ENCODE peak calls at places on chromosomes 1 and 21, in six cellular contexts. P is small intestine; Z is cardiac muscle cell; D is CD8-positive, alpha-beta memory T cell; B is sigmoid colon; O is AG04450. X is an unnamed sample.
A peak's percentile ranks its signal among the peaks of the same experiment; 100 is the strongest.

GRCh38 chr1:229762891-229763290 is 136.8 kb downstream of the URB2 start:
- DNase-seq in P (no peak), Z (no peak), D (no peak), B (no peak), O (no peak), X (no peak)

GRCh38 chr1:99481391-99481996 is 164.4 kb upstream of the PALMD start:
- DNase-seq in P (peak; percentile 43), Z (peak; percentile 76), D (peak; percentile 40), B (no peak), O (no peak), X (peak; percentile 51)

GRCh38 chr1:103986792-103987191 is 237.1 kb downstream of the AMY1C start:
- DNase-seq in P (no peak), Z (no peak), D (no peak), B (no peak), O (no peak), X (no peak)

GRCh38 chr1:8910331-8910730 is 31.8 kb upstream of the ENO1 start:
- DNase-seq in P (no peak), Z (no peak), D (no peak), B (no peak), O (no peak), X (no peak)

GRCh38 chr21:31078216-31078615 is 39.9 kb upstream of the KRTAP19-8 start:
- DNase-seq in P (no peak), Z (no peak), D (no peak), B (no peak), O (no peak), X (no peak)

GRCh38 chr1:167629681-167630567 is at the start of gene RCSD1:
- DNase-seq in P (peak; percentile 25), Z (no peak), D (peak; percentile 57), B (no peak), O (no peak), X (no peak)

GRCh38 chr1:198830397-198830796 is 191.6 kb downstream of the PTPRC start:
- DNase-seq in P (no peak), Z (no peak), D (no peak), B (no peak), O (no peak), X (no peak)

GRCh38 chr21:33937931-33938339 is 22.3 kb upstream of the ATP5PO start:
- DNase-seq in P (peak; percentile 27), Z (peak; percentile 19), D (no peak), B (no peak), O (no peak), X (no peak)

GRCh38 chr1:160978510-160978927 is 23.9 kb upstream of the ITLN2 start:
- DNase-seq in P (peak; percentile 55), Z (peak; percentile 83), D (no peak), B (no peak), O (no peak), X (peak; percentile 91)

GRCh38 chr1:67830928-67831596 is 2.2 kb downstream of the GNG12 start:
- DNase-seq in P (no peak), Z (no peak), D (no peak), B (no peak), O (no peak), X (no peak)

GRCh38 chr1:157961805-157962762 is 31.4 kb upstream of the KIRREL1 start:
- DNase-seq in P (peak; percentile 88), Z (peak; percentile 70), D (no peak), B (no peak), O (peak; percentile 15), X (no peak)

GRCh38 chr1:197042676-197043341 is 24.3 kb downstream of the F13B start:
- DNase-seq in P (no peak), Z (no peak), D (no peak), B (no peak), O (no peak), X (no peak)

GRCh38 chr1:17834561-17835100 is 79.5 kb downstream of the ACTL8 start:
- DNase-seq in P (no peak), Z (no peak), D (no peak), B (no peak), O (no peak), X (no peak)

GRCh38 chr1:202046227-202046626 is 35.8 kb downstream of the ELF3 start:
- DNase-seq in P (peak; percentile 99), Z (no peak), D (no peak), B (no peak), O (no peak), X (peak; percentile 97)

GRCh38 chr1:248695451-248696132 is 7.0 kb downstream of the OR14I1 start:
- DNase-seq in P (no peak), Z (no peak), D (no peak), B (no peak), O (no peak), X (no peak)

GRCh38 chr1:2861143-2861987 is 59.9 kb upstream of the TTC34 start:
- DNase-seq in P (no peak), Z (no peak), D (no peak), B (no peak), O (no peak), X (no peak)

GRCh38 chr1:162988869-162989268 is 80.3 kb upstream of the RGS4 start:
- DNase-seq in P (no peak), Z (no peak), D (no peak), B (no peak), O (no peak), X (no peak)

GRCh38 chr21:32803651-32804050 is 32.1 kb upstream of the PAXBP1 start:
- DNase-seq in P (no peak), Z (no peak), D (no peak), B (no peak), O (no peak), X (no peak)

GRCh38 chr1:27007909-27008582 is 4.6 kb downstream of the TENT5B start:
- DNase-seq in P (peak; percentile 44), Z (no peak), D (no peak), B (no peak), O (no peak), X (peak; percentile 70)

GRCh38 chr1:59292557-59292956 is 4.3 kb upstream of the FGGY start:
- DNase-seq in P (peak; percentile 25), Z (peak; percentile 93), D (no peak), B (peak; percentile 73), O (no peak), X (peak; percentile 78)

GRCh38 chr1:8281843-8282509 is 35.9 kb upstream of the SLC45A1 start:
- DNase-seq in P (no peak), Z (no peak), D (no peak), B (peak; percentile 62), O (no peak), X (no peak)

GRCh38 chr1:7043232-7043549 is 257.9 kb downstream of the CAMTA1 start:
- DNase-seq in P (no peak), Z (no peak), D (no peak), B (no peak), O (no peak), X (no peak)

DNA sequence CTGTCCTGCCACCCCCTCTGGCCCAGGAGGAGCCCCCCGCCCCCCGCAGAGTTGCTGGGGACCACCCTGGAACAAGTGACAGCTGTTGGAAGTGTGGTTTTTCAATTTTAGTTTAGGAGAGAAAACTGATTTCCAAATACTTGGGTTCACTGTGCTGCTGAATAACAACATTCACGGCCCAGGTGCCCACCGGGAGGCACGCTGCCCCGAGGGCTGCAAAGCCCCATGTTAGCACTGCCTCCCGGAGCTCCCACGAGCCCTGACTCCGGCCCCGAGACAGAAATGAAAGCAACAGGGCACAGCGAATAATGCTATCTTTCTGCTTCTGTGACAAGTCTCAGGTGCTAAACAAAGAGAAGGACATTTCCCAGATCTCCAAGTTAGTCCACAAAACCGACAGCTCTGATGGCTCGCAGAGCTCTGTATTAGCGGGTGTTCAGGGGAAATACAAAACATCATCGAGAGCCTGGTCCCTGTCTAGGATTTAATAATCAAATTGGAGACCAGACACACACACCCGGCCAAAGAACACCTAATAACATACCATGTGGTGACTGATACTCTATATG is 451.5 kb downstream of the KIF26B start:
- DNase-seq in P (no peak), Z (no peak), D (no peak), B (no peak), O (no peak), X (no peak)
- H3K27me3 ChIP-seq in P (no peaks in the 10 kb centered on the region), Z (no peaks in the 10 kb centered on the region), D (no peaks in the 10 kb centered on the region), B (peaks cover 5% of the 10 kb centered on the region), O (no peaks in the 10 kb centered on the region), X (no peaks in the 10 kb centered on the region)

GRCh38 chr1:53659436-53659835 is 79.5 kb downstream of the GLIS1 start:
- DNase-seq in P (no peak), Z (no peak), D (no peak), B (no peak), O (no peak), X (no peak)
- H3K27me3 ChIP-seq in P (no peaks in the 10 kb centered on the region), Z (no peaks in the 10 kb centered on the region), D (no peaks in the 10 kb centered on the region), B (peaks cover 7% of the 10 kb centered on the region), O (peaks cover 4% of the 10 kb centered on the region), X (no peaks in the 10 kb centered on the region)

GRCh38 chr1:119971710-119972570 is 75.6 kb upstream of the ADAM30 start:
- DNase-seq in P (no peak), Z (no peak), D (no peak), B (no peak), O (no peak), X (no peak)

GRCh38 chr1:119968601-119969000 is 72.3 kb upstream of the ADAM30 start:
- DNase-seq in P (no peak), Z (no peak), D (no peak), B (no peak), O (no peak), X (no peak)

GRCh38 chr1:119978018-119978505 is 81.7 kb upstream of the ADAM30 start:
- DNase-seq in P (no peak), Z (peak; percentile 20), D (no peak), B (no peak), O (no peak), X (no peak)

GRCh38 chr1:119968068-119968492 is 71.8 kb upstream of the ADAM30 start:
- DNase-seq in P (peak; percentile 75), Z (peak; percentile 40), D (peak; percentile 51), B (no peak), O (no peak), X (peak; percentile 65)

GRCh38 chr1:119974013-119974412 is 77.7 kb upstream of the ADAM30 start:
- DNase-seq in P (no peak), Z (no peak), D (no peak), B (no peak), O (no peak), X (no peak)
- H3K27me3 ChIP-seq in P (no peaks in the 10 kb centered on the region), Z (no peaks in the 10 kb centered on the region), D (no peaks in the 10 kb centered on the region), B (no peaks in the 10 kb centered on the region), O (no peaks in the 10 kb centered on the region), X (no peaks in the 10 kb centered on the region)

GRCh38 chr1:20401405-20402010 is 84.5 kb downstream of the CAMK2N1 start:
- DNase-seq in P (no peak), Z (no peak), D (no peak), B (no peak), O (no peak), X (no peak)
- H3K27me3 ChIP-seq in P (peaks cover 2% of the 10 kb centered on the region), Z (peaks cover 100% of the 10 kb centered on the region), D (peaks cover 11% of the 10 kb centered on the region), B (peaks cover 68% of the 10 kb centered on the region), O (peaks cover 14% of the 10 kb centered on the region), X (no peaks in the 10 kb centered on the region)

DNA sequence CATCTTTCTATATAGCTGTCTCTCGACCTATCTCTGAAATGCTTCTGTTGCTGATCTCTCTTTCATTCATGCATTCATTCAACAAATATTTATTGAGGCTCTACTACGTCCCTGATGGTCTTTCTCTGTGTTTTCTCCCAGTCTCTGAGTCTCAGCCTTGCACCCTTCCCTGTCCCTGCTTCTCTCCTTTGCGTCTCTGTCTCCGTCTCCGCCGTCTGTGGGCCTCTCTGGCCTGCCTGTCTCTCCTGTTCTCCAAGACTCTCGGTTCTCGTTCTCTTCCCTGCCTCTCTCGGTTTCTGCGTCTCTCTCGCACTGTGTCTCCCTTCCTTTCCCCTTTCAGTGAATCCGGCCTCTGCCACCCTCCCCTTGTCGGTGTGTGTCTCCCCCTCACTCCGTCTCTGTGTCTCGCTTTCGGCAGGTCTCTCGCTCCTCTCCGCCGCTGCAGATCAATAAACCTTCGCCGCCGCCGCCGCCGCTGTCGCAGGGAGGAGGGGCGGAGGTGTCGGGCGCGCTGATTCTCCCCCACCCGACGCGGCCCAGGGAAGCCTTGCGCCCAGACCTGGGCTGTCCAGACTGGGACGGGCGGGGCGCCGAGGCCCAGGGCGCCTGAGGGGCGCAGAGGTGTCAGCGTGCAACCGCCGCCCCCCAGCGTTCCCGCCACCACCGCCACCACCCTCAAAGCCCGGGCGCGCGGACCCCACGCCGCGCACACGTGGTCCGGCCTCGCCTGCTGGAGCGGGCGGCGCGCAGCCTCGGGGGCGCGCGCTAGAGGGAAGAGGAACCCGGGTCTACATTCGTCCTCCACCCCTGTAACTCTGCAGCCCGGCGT is 3.0 kb downstream of the EFNA3 start:
- DNase-seq in P (peak; percentile 40), Z (no peak), D (peak; percentile 37), B (peak; percentile 56), O (no peak), X (no peak)
- H3K27me3 ChIP-seq in P (no peaks in the 10 kb centered on the region), Z (peaks cover 26% of the 10 kb centered on the region), D (peaks cover 43% of the 10 kb centered on the region), B (peaks cover 58% of the 10 kb centered on the region), O (peaks cover 55% of the 10 kb centered on the region), X (peaks cover 44% of the 10 kb centered on the region)

X was measured in body of pancreas.